ENCODE peak calls at places on chromosomes 12 and 14, in seven cellular contexts. M, C, L, J, Q, S and O are unnamed samples.

GRCh38 chr14:99252940-99253868 is 18.8 kb downstream of the BCL11B start:
- DNase-seq in M (no peak), C (no peak), L (no peak), J (no peak), Q (no peak), S (peak; percentile 70), O (no peak)

GRCh38 chr12:50196537-50196936 is 29.4 kb upstream of the CERS5 start:
- DNase-seq in M (no peak), C (no peak), L (no peak), J (no peak), Q (no peak), S (no peak), O (no peak)

GRCh38 chr14:52950410-52950897 is 396 bp downstream of the FERMT2 start:
- DNase-seq in M (peak; percentile 86), C (no peak), L (no peak), J (no peak), Q (peak; percentile 35), S (no peak), O (no peak)

GRCh38 chr12:50505386-50505827 is 622 bp downstream of the DIP2B start:
- DNase-seq in M (no peak), C (no peak), L (peak; percentile 54), J (no peak), Q (no peak), S (no peak), O (no peak)

GRCh38 chr14:23009939-23010718 is at the start of gene C14orf93:
- DNase-seq in M (peak; percentile 94), C (no peak), L (peak; percentile 90), J (no peak), Q (peak; percentile 82), S (peak; percentile 56), O (no peak)

GRCh38 chr12:68455676-68456345 is 123.6 kb upstream of the MDM1 start:
- DNase-seq in M (no peak), C (no peak), L (no peak), J (no peak), Q (no peak), S (no peak), O (no peak)

GRCh38 chr12:105935106-105935505 is 203.6 kb downstream of the NUAK1 start:
- DNase-seq in M (no peak), C (no peak), L (no peak), J (no peak), Q (no peak), S (no peak), O (no peak)

GRCh38 chr14:68109132-68109531 is 289.6 kb downstream of the RAD51B start:
- DNase-seq in M (no peak), C (no peak), L (no peak), J (no peak), Q (no peak), S (no peak), O (no peak)

GRCh38 chr12:4278582-4278939 is 5.0 kb downstream of the CCND2 start:
- DNase-seq in M (no peak), C (no peak), L (no peak), J (no peak), Q (no peak), S (no peak), O (no peak)

GRCh38 chr12:49293056-49293956 is 1.6 kb upstream of the PRPH start:
- DNase-seq in M (peak; percentile 88), C (no peak), L (no peak), J (no peak), Q (peak; percentile 62), S (no peak), O (no peak)

GRCh38 chr12:111798182-111798581 is 31.4 kb downstream of the ALDH2 start:
- DNase-seq in M (peak; percentile 20), C (no peak), L (no peak), J (no peak), Q (no peak), S (no peak), O (no peak)

GRCh38 chr14:68736519-68736918 is 56.3 kb downstream of the ZFP36L1 start:
- DNase-seq in M (no peak), C (no peak), L (no peak), J (no peak), Q (no peak), S (no peak), O (no peak)

GRCh38 chr12:119381471-119382235 is 47.1 kb downstream of the CCDC60 start:
- DNase-seq in M (no peak), C (no peak), L (no peak), J (no peak), Q (no peak), S (no peak), O (no peak)

GRCh38 chr12:95803817-95804216 is 13.3 kb upstream of the NTN4 start:
- DNase-seq in M (no peak), C (no peak), L (no peak), J (no peak), Q (no peak), S (no peak), O (no peak)

GRCh38 chr12:122980192-122981035 is at the start of gene ARL6IP4:
- DNase-seq in M (peak; percentile 89), C (no peak), L (peak; percentile 75), J (no peak), Q (peak; percentile 70), S (peak; percentile 51), O (no peak)

GRCh38 chr12:47860873-47861272 is 41.2 kb upstream of the HDAC7 start:
- DNase-seq in M (no peak), C (no peak), L (no peak), J (no peak), Q (no peak), S (no peak), O (no peak)

GRCh38 chr12:64699504-64700115 is 59.6 kb downstream of the GNS start:
- DNase-seq in M (no peak), C (no peak), L (no peak), J (no peak), Q (peak; percentile 29), S (no peak), O (no peak)

GRCh38 chr12:31297572-31298509 is 28.1 kb downstream of the SINHCAF start:
- DNase-seq in M (no peak), C (no peak), L (no peak), J (no peak), Q (no peak), S (no peak), O (no peak)

GRCh38 chr14:104887623-104888488 is 22.8 kb downstream of the CEP170B start:
- DNase-seq in M (peak; percentile 73), C (no peak), L (no peak), J (no peak), Q (no peak), S (no peak), O (no peak)

GRCh38 chr14:74867673-74868072 is 8.3 kb downstream of the PROX2 start:
- DNase-seq in M (no peak), C (no peak), L (no peak), J (no peak), Q (no peak), S (peak; percentile 13), O (no peak)

DNA sequence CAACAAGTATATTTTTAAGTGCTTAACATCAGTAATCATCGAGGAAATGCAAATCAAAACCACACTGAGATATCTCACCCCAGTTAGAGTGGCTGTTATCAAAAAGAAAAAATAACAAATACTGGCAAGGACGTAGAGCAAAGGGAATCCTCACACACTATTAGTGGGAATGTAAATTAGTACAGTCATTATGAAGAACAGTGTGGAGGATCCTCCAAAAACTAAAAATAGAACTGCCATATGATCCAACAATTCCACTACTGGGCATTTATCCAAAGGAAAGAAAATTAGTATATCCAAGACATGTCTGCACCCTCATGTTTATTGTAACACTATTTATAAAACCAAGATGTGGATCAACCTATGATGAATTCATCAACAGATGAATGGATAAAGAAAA is 149.0 kb upstream of the PWP1 start:
- DNase-seq in M (no peak), C (no peak), L (no peak), J (no peak), Q (no peak), S (no peak), O (no peak)
- H3K4me1 ChIP-seq in M (no peaks in the 10 kb centered on the region), C (no peaks in the 10 kb centered on the region), L (no peaks in the 10 kb centered on the region), J (peaks cover 4% of the 10 kb centered on the region), Q (no peaks in the 10 kb centered on the region), S (no peaks in the 10 kb centered on the region), O (peaks cover 1% of the 10 kb centered on the region)

DNA sequence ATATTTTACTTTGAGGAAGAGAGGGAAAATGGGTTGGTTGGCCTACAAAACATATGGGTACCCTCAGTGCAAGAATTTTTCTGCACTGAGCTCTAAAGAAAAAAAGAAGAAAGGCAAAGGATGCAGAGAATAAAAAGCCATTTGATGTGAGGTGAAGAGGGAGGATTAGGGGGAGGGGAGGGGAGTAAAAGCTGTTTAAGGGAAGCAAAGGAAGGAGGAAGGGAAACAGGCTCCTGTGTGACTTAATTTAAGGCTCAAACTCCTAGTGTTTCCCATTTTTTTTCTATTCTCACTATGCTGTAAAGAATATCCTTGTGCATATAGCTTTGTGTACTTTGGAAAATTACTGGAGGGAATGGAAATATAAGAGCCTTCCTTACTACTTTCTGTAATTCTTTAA is 78.7 kb downstream of the NKX2-1 start:
- DNase-seq in M (no peak), C (no peak), L (no peak), J (no peak), Q (no peak), S (no peak), O (no peak)
- H3K27me3 ChIP-seq in M (no peaks in the 10 kb centered on the region), C (peaks cover 24% of the 10 kb centered on the region), L (peaks cover 2% of the 10 kb centered on the region), J (no peaks in the 10 kb centered on the region), Q (peaks cover 41% of the 10 kb centered on the region), S (no peaks in the 10 kb centered on the region), O (peaks cover 3% of the 10 kb centered on the region)

DNA sequence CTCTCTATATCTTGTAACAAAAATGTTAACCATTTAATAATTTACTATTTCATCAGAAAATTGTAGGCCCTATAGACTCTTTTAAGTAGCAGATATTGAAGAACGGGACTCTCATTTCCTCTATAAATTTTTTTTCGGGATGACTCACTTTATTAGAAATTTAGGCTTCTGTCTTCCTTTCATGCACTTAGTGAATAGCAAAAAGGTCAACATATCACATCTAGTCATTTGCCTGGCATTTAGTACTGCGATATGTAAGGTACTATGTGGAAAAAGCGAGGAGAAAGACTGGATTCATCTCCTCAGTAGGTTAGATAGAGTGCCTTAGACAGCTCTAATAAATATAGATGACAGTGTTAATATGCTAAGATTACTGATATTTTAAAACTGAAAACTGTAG is 166.3 kb upstream of the PTPRQ start:
- DNase-seq in M (no peak), C (no peak), L (no peak), J (no peak), Q (no peak), S (no peak), O (no peak)
- H3K4me1 ChIP-seq in M (no peaks in the 10 kb centered on the region), C (no peaks in the 10 kb centered on the region), L (no peaks in the 10 kb centered on the region), J (no peaks in the 10 kb centered on the region), Q (no peaks in the 10 kb centered on the region), S (no peaks in the 10 kb centered on the region), O (no peaks in the 10 kb centered on the region)

GRCh38 chr12:114670257-114670955 is 13.6 kb downstream of the TBX3 start:
- DNase-seq in M (no peak), C (no peak), L (no peak), J (no peak), Q (no peak), S (no peak), O (no peak)

GRCh38 chr12:114672817-114673168 is 11.2 kb downstream of the TBX3 start:
- DNase-seq in M (no peak), C (no peak), L (no peak), J (no peak), Q (no peak), S (no peak), O (no peak)

GRCh38 chr12:114673169-114673833 is 10.7 kb downstream of the TBX3 start:
- DNase-seq in M (no peak), C (no peak), L (no peak), J (no peak), Q (no peak), S (no peak), O (no peak)

GRCh38 chr12:114671321-114671663 is 12.7 kb downstream of the TBX3 start:
- DNase-seq in M (no peak), C (no peak), L (no peak), J (no peak), Q (no peak), S (no peak), O (no peak)

GRCh38 chr12:114671664-114672476 is 12.1 kb downstream of the TBX3 start:
- DNase-seq in M (no peak), C (no peak), L (no peak), J (no peak), Q (no peak), S (no peak), O (no peak)
- H3K27me3 ChIP-seq in M (no peaks in the 10 kb centered on the region), C (peaks cover 90% of the 10 kb centered on the region), L (peaks cover 25% of the 10 kb centered on the region), J (no peaks in the 10 kb centered on the region), Q (peaks cover 99% of the 10 kb centered on the region), S (peaks cover 14% of the 10 kb centered on the region), O (peaks cover 71% of the 10 kb centered on the region)